ENCODE peak calls at places on chromosomes 2 and 18, in eight cellular contexts. F is iris pigment epithelial cell, L is NCI-H2029, W is GM23248, P is pons, K is AG08395, T is Right ventricle myocardium inferior, Z is stromal cell of bone marrow. E is an unnamed sample.
A peak's percentile ranks its signal among the peaks of the same experiment; 100 is the strongest.

GRCh38 chr2:175676813-175677212 is 325.3 kb downstream of the LNPK start:
- DNase-seq in F (no peak), L (no peak), W (peak; percentile 3), P (no peak), K (no peak), T (no peak), Z (no peak), E (no peak)

GRCh38 chr2:23121968-23122648 is 262.9 kb upstream of the KLHL29 start:
- DNase-seq in F (no peak), L (no peak), W (no peak), P (no peak), K (no peak), T (no peak), Z (no peak), E (no peak)

GRCh38 chr2:16948073-16948472 is 282.4 kb upstream of the CYRIA start:
- DNase-seq in F (no peak), L (no peak), W (no peak), P (no peak), K (no peak), T (no peak), Z (no peak), E (no peak)

GRCh38 chr18:57075716-57076400 is 71.0 kb upstream of the BOD1L2 start:
- DNase-seq in F (no peak), L (no peak), W (no peak), P (no peak), K (no peak), T (no peak), Z (no peak), E (no peak)

GRCh38 chr18:32920796-32921787 is 148.3 kb upstream of the KLHL14 start:
- DNase-seq in F (peak; percentile 98), L (no peak), W (peak; percentile 95), P (no peak), K (peak; percentile 45), T (no peak), Z (peak; percentile 87), E (no peak)

GRCh38 chr2:37471994-37472393 is 127.6 kb downstream of the QPCT start:
- DNase-seq in F (peak; percentile 88), L (no peak), W (peak; percentile 92), P (no peak), K (peak; percentile 81), T (no peak), Z (peak; percentile 89), E (no peak)

GRCh38 chr2:241762321-241762932 is 14.2 kb upstream of the GAL3ST2 start:
- DNase-seq in F (no peak), L (peak; percentile 78), W (no peak), P (no peak), K (no peak), T (peak; percentile 30), Z (no peak), E (no peak)

GRCh38 chr18:28837100-28837499 is 660.2 kb upstream of the CDH2 start:
- DNase-seq in F (no peak), L (no peak), W (no peak), P (no peak), K (no peak), T (no peak), Z (no peak), E (no peak)

GRCh38 chr2:97745474-97746172 is 32.2 kb downstream of the ZAP70 start:
- DNase-seq in F (no peak), L (no peak), W (no peak), P (no peak), K (no peak), T (no peak), Z (no peak), E (no peak)

GRCh38 chr2:237012577-237013237 is 73.0 kb upstream of the COPS8 start:
- DNase-seq in F (peak; percentile 87), L (no peak), W (no peak), P (no peak), K (no peak), T (no peak), Z (no peak), E (no peak)

GRCh38 chr2:5365871-5366461 is 326.2 kb upstream of the SOX11 start:
- DNase-seq in F (peak; percentile 28), L (peak; percentile 75), W (peak; percentile 11), P (peak; percentile 62), K (no peak), T (no peak), Z (peak; percentile 3), E (no peak)

GRCh38 chr2:84526562-84526961 is 10.3 kb downstream of the DNAH6 start:
- DNase-seq in F (peak; percentile 17), L (no peak), W (peak; percentile 40), P (peak; percentile 12), K (peak; percentile 4), T (no peak), Z (peak; percentile 14), E (no peak)

GRCh38 chr18:44789704-44790103 is 109.0 kb downstream of the SETBP1 start:
- DNase-seq in F (no peak), L (no peak), W (peak; percentile 56), P (peak; percentile 20), K (peak; percentile 41), T (no peak), Z (no peak), E (no peak)

GRCh38 chr2:230751062-230751461 is 38.4 kb downstream of the CAB39 start:
- DNase-seq in F (peak; percentile 82), L (no peak), W (peak; percentile 90), P (no peak), K (peak; percentile 64), T (no peak), Z (peak; percentile 32), E (no peak)

GRCh38 chr18:56770873-56771272 is 119.7 kb downstream of the WDR7 start:
- DNase-seq in F (peak; percentile 52), L (no peak), W (peak; percentile 37), P (no peak), K (peak; percentile 14), T (no peak), Z (no peak), E (no peak)

GRCh38 chr18:13447621-13448020 is 229.1 kb downstream of the LDLRAD4 start:
- DNase-seq in F (peak; percentile 93), L (no peak), W (peak; percentile 96), P (peak; percentile 68), K (peak; percentile 77), T (no peak), Z (peak; percentile 75), E (no peak)

GRCh38 chr2:25306767-25307368 is 34.9 kb downstream of the DNMT3A start:
- DNase-seq in F (no peak), L (no peak), W (peak; percentile 14), P (peak; percentile 63), K (no peak), T (peak; percentile 87), Z (no peak), E (no peak)

GRCh38 chr2:64462940-64463339 is 9.0 kb downstream of the LGALSL start:
- DNase-seq in F (peak; percentile 59), L (no peak), W (peak; percentile 82), P (no peak), K (peak; percentile 40), T (no peak), Z (peak; percentile 25), E (no peak)

GRCh38 chr18:46158498-46158897 is 54.3 kb downstream of the HAUS1 start:
- DNase-seq in F (no peak), L (no peak), W (peak; percentile 72), P (no peak), K (peak; percentile 43), T (no peak), Z (no peak), E (no peak)

GRCh38 chr18:33605250-33605649 is 27.2 kb downstream of the ASXL3 start:
- DNase-seq in F (no peak), L (peak; percentile 77), W (no peak), P (no peak), K (no peak), T (no peak), Z (no peak), E (no peak)

GRCh38 chr2:33602216-33602830 is 3.2 kb upstream of the FAM98A start:
- DNase-seq in F (peak; percentile 37), L (no peak), W (peak; percentile 48), P (no peak), K (peak; percentile 54), T (no peak), Z (no peak), E (no peak)

GRCh38 chr18:37280701-37281100 is 284.9 kb downstream of the CELF4 start:
- DNase-seq in F (no peak), L (no peak), W (no peak), P (no peak), K (no peak), T (no peak), Z (no peak), E (no peak)

GRCh38 chr18:37309059-37309458 is 256.5 kb downstream of the CELF4 start:
- DNase-seq in F (no peak), L (no peak), W (no peak), P (peak; percentile 14), K (no peak), T (no peak), Z (no peak), E (no peak)

GRCh38 chr18:45733535-45733934 is 9.6 kb downstream of the SLC14A1 start:
- DNase-seq in F (no peak), L (no peak), W (no peak), P (no peak), K (no peak), T (no peak), Z (no peak), E (no peak)

GRCh38 chr2:8544786-8545631 is 136.8 kb upstream of the ID2 start:
- DNase-seq in F (peak; percentile 56), L (no peak), W (peak; percentile 97), P (peak; percentile 62), K (peak; percentile 94), T (peak; percentile 79), Z (peak; percentile 73), E (peak; percentile 74)

GRCh38 chr2:7034313-7034712 is 117.1 kb downstream of the RNF144A start:
- DNase-seq in F (no peak), L (no peak), W (peak; percentile 12), P (no peak), K (no peak), T (no peak), Z (no peak), E (no peak)

E was measured in activated T-helper 1 cell treated with Interleukin-2 at 50 U/mL for 16 hours.